ENCODE peak calls at places on chromosome 21, in ten cellular contexts. E is upper lobe of right lung, F is kidney, B is lower lobe of right lung, R is neural progenitor cell, Q is breast epithelium, X is fibroblast of lung, U is pancreas, J is tibial nerve, V is mammary epithelial cell. P is an unnamed sample. For H3K4me1, the result is how much of the 10 kb centered on the place peaks cover.

GRCh38 chr21:33828083-33828482 is 87.5 kb downstream of the ATP5PO start:
- DNase-seq in E (no peak), F (no peak), B (no peak), R (no peak), Q (no peak), X (no peak), U (no peak), J (no peak), V (no peak), P (no peak)

GRCh38 chr21:17802568-17802967 is 16.6 kb downstream of the C21orf91 start:
- DNase-seq in E (no peak), F (no peak), B (no peak), R (no peak), Q (no peak), X (peak), U (no peak), J (no peak), V (peak), P (no peak)

GRCh38 chr21:29350246-29350779 is 51.6 kb downstream of the BACH1 start:
- DNase-seq in E (no peak), F (no peak), B (no peak), R (no peak), Q (no peak), X (no peak), U (no peak), J (no peak), V (no peak), P (no peak)

GRCh38 chr21:28922368-28922767 is 70.3 kb downstream of the LTN1 start:
- DNase-seq in E (no peak), F (no peak), B (no peak), R (peak), Q (no peak), X (no peak), U (no peak), J (no peak), V (no peak), P (no peak)

GRCh38 chr21:32940079-32941014 is 85.4 kb upstream of the OLIG2 start:
- DNase-seq in E (no peak), F (no peak), B (no peak), R (peak), Q (no peak), X (peak), U (no peak), J (peak), V (peak), P (no peak)

GRCh38 chr21:37700641-37701202 is 215.5 kb downstream of the KCNJ6 start:
- DNase-seq in E (no peak), F (no peak), B (no peak), R (peak), Q (no peak), X (peak), U (peak), J (no peak), V (peak), P (no peak)

GRCh38 chr21:38312822-38313221 is 56.0 kb downstream of the KCNJ15 start:
- DNase-seq in E (no peak), F (no peak), B (no peak), R (no peak), Q (no peak), X (no peak), U (no peak), J (no peak), V (no peak), P (no peak)

GRCh38 chr21:39251326-39251725 is 62.1 kb downstream of the BRWD1 start:
- DNase-seq in E (no peak), F (no peak), B (no peak), R (no peak), Q (no peak), X (peak), U (no peak), J (no peak), V (no peak), P (no peak)

GRCh38 chr21:14863745-14864210 is 201.0 kb downstream of the NRIP1 start:
- DNase-seq in E (no peak), F (no peak), B (no peak), R (no peak), Q (no peak), X (peak), U (no peak), J (peak), V (no peak), P (no peak)

GRCh38 chr21:35138665-35139381 is 89.7 kb upstream of the RUNX1 start:
- DNase-seq in E (no peak), F (no peak), B (no peak), R (no peak), Q (peak), X (peak), U (no peak), J (no peak), V (peak), P (no peak)

GRCh38 chr21:43209575-43210453 is 41.0 kb downstream of the CRYAA start:
- DNase-seq in E (peak), F (peak), B (no peak), R (no peak), Q (peak), X (peak), U (no peak), J (peak), V (no peak), P (no peak)

GRCh38 chr21:18832950-18833349 is 429.4 kb upstream of the TMPRSS15 start:
- DNase-seq in E (no peak), F (no peak), B (no peak), R (no peak), Q (no peak), X (peak), U (no peak), J (no peak), V (peak), P (no peak)

GRCh38 chr21:24225432-24225831 is 1381.8 kb downstream of the MRPL39 start:
- DNase-seq in E (no peak), F (no peak), B (no peak), R (no peak), Q (no peak), X (peak), U (no peak), J (no peak), V (no peak), P (no peak)

GRCh38 chr21:14918542-14918941 is 146.3 kb downstream of the NRIP1 start:
- DNase-seq in E (no peak), F (no peak), B (no peak), R (no peak), Q (no peak), X (no peak), U (no peak), J (no peak), V (no peak), P (no peak)

GRCh38 chr21:34179204-34179935 is 106.0 kb downstream of the MRPS6 start:
- DNase-seq in E (no peak), F (no peak), B (no peak), R (no peak), Q (no peak), X (no peak), U (no peak), J (no peak), V (no peak), P (no peak)

GRCh38 chr21:32332463-32332951 is 33.9 kb downstream of the MRAP start:
- DNase-seq in E (no peak), F (no peak), B (no peak), R (no peak), Q (no peak), X (no peak), U (no peak), J (no peak), V (no peak), P (no peak)

GRCh38 chr21:17536381-17536780 is 23.5 kb downstream of the CXADR start:
- DNase-seq in E (no peak), F (no peak), B (no peak), R (no peak), Q (no peak), X (no peak), U (no peak), J (no peak), V (no peak), P (no peak)

GRCh38 chr21:34668803-34669148 is at the start of gene CLIC6:
- DNase-seq in E (peak), F (peak), B (peak), R (peak), Q (no peak), X (no peak), U (no peak), J (peak), V (no peak), P (no peak)

GRCh38 chr21:34736116-34736870 is 67.5 kb downstream of the CLIC6 start:
- DNase-seq in E (no peak), F (no peak), B (no peak), R (no peak), Q (no peak), X (no peak), U (no peak), J (no peak), V (no peak), P (no peak)

GRCh38 chr21:36792505-36792967 is 93.6 kb downstream of the SIM2 start:
- DNase-seq in E (no peak), F (no peak), B (no peak), R (no peak), Q (peak), X (no peak), U (no peak), J (no peak), V (peak), P (no peak)

GRCh38 chr21:35026617-35027557 is 22.2 kb downstream of the RUNX1 start:
- DNase-seq in E (peak), F (peak), B (peak), R (peak), Q (no peak), X (peak), U (no peak), J (peak), V (no peak), P (no peak)

GRCh38 chr21:18951291-18952038 is 547.9 kb upstream of the TMPRSS15 start:
- DNase-seq in E (no peak), F (no peak), B (no peak), R (peak), Q (no peak), X (no peak), U (no peak), J (no peak), V (no peak), P (no peak)

GRCh38 chr21:38123626-38124025 is 133.2 kb upstream of the KCNJ15 start:
- DNase-seq in E (no peak), F (no peak), B (no peak), R (no peak), Q (no peak), X (no peak), U (no peak), J (no peak), V (no peak), P (no peak)

GRCh38 chr21:32516729-32517649 is 68.3 kb downstream of the TCP10L start:
- DNase-seq in E (no peak), F (no peak), B (no peak), R (no peak), Q (no peak), X (peak), U (no peak), J (no peak), V (peak), P (no peak)

GRCh38 chr21:35257413-35257812 is 208.3 kb upstream of the RUNX1 start:
- DNase-seq in E (no peak), F (peak), B (peak), R (no peak), Q (peak), X (peak), U (peak), J (peak), V (peak), P (peak)

GRCh38 chr21:42063578-42064521 is 7.3 kb upstream of the UMODL1 start:
- DNase-seq in E (no peak), F (peak), B (peak), R (peak), Q (no peak), X (no peak), U (peak), J (no peak), V (peak), P (no peak)
- TF ChIP-seq CTCF in E (no peak), F (no peak), B (no peak), R (no peak), Q (no peak), X (no peak), U (no peak), J (no peak), V (peak), P (no peak)

GRCh38 chr21:46459356-46460112 is 843 bp downstream of the DIP2A start:
- DNase-seq in E (peak), F (peak), B (peak), R (peak), Q (peak), X (peak), U (peak), J (peak), V (peak), P (no peak)

GRCh38 chr21:46456750-46457149 is 1.9 kb upstream of the DIP2A start:
- DNase-seq in E (no peak), F (no peak), B (no peak), R (no peak), Q (no peak), X (no peak), U (no peak), J (no peak), V (peak), P (no peak)

GRCh38 chr21:46459024-46459355 is 299 bp downstream of the DIP2A start:
- DNase-seq in E (no peak), F (no peak), B (no peak), R (no peak), Q (no peak), X (no peak), U (peak), J (no peak), V (no peak), P (no peak)

GRCh38 chr21:46457801-46458314 is 833 bp upstream of the DIP2A start:
- DNase-seq in E (peak), F (no peak), B (peak), R (no peak), Q (no peak), X (peak), U (peak), J (peak), V (peak), P (no peak)

GRCh38 chr21:46458315-46459023 is at the start of gene DIP2A:
- DNase-seq in E (peak), F (peak), B (peak), R (peak), Q (peak), X (peak), U (peak), J (peak), V (peak), P (peak)
- H3K4me1 ChIP-seq in E (under half), F (under half), B (under half), R (under half), Q (under half), X (under half), U (under half), J (under half), V (under half), P (under half)

GRCh38 chr21:30463713-30464112 is 16.5 kb downstream of the KRTAP19-1 start:
- DNase-seq in E (no peak), F (no peak), B (no peak), R (peak), Q (no peak), X (no peak), U (no peak), J (no peak), V (peak), P (no peak)
- TF ChIP-seq CTCF in E (peak), F (peak), B (no peak), R (peak), Q (peak), X (no peak), U (no peak), J (no peak), V (peak), P (peak)

GRCh38 chr21:26130249-26130896 is 40.2 kb downstream of the APP start:
- DNase-seq in E (no peak), F (no peak), B (no peak), R (no peak), Q (no peak), X (peak), U (no peak), J (no peak), V (peak), P (no peak)

GRCh38 chr21:26126168-26126553 is 44.4 kb downstream of the APP start:
- DNase-seq in E (no peak), F (no peak), B (no peak), R (no peak), Q (no peak), X (no peak), U (no peak), J (no peak), V (no peak), P (no peak)

GRCh38 chr21:26125433-26126167 is 45.0 kb downstream of the APP start:
- DNase-seq in E (no peak), F (no peak), B (no peak), R (no peak), Q (no peak), X (no peak), U (no peak), J (no peak), V (no peak), P (no peak)

GRCh38 chr21:26127073-26127814 is 43.3 kb downstream of the APP start:
- DNase-seq in E (no peak), F (no peak), B (no peak), R (no peak), Q (no peak), X (no peak), U (no peak), J (no peak), V (no peak), P (no peak)

GRCh38 chr21:26127918-26128317 is 42.7 kb downstream of the APP start:
- DNase-seq in E (no peak), F (no peak), B (no peak), R (no peak), Q (no peak), X (peak), U (no peak), J (no peak), V (peak), P (no peak)
- H3K4me1 ChIP-seq in E (under half), F (under half), B (under half), R (under half), Q (under half), X (under half), U (under half), J (under half), V (under half), P (under half)

GRCh38 chr21:44483288-44484237 is 28.3 kb downstream of the LRRC3 start:
- DNase-seq in E (no peak), F (no peak), B (no peak), R (no peak), Q (no peak), X (no peak), U (no peak), J (no peak), V (no peak), P (no peak)

GRCh38 chr21:44486302-44486701 is 31.0 kb downstream of the LRRC3 start:
- DNase-seq in E (no peak), F (no peak), B (no peak), R (no peak), Q (no peak), X (no peak), U (no peak), J (no peak), V (no peak), P (no peak)

GRCh38 chr21:44485796-44486195 is 30.5 kb downstream of the LRRC3 start:
- DNase-seq in E (no peak), F (no peak), B (no peak), R (no peak), Q (no peak), X (no peak), U (no peak), J (no peak), V (no peak), P (no peak)

GRCh38 chr21:44484498-44485253 is 29.4 kb downstream of the LRRC3 start:
- DNase-seq in E (no peak), F (no peak), B (no peak), R (no peak), Q (no peak), X (no peak), U (no peak), J (no peak), V (no peak), P (no peak)

GRCh38 chr21:44485254-44485793 is 30.0 kb downstream of the LRRC3 start:
- DNase-seq in E (no peak), F (no peak), B (no peak), R (peak), Q (no peak), X (peak), U (no peak), J (peak), V (no peak), P (no peak)
- TF ChIP-seq CTCF in E (no peak), F (no peak), B (no peak), R (peak), Q (no peak), X (peak), U (no peak), J (no peak), V (no peak), P (no peak)

GRCh38 chr21:16159213-16159970 is 429.6 kb downstream of the USP25 start:
- DNase-seq in E (no peak), F (no peak), B (no peak), R (no peak), Q (no peak), X (peak), U (no peak), J (no peak), V (no peak), P (no peak)

GRCh38 chr21:16159971-16160350 is 430.2 kb downstream of the USP25 start:
- DNase-seq in E (no peak), F (no peak), B (no peak), R (no peak), Q (no peak), X (no peak), U (no peak), J (no peak), V (no peak), P (no peak)

GRCh38 chr21:16156841-16157240 is 427.1 kb downstream of the USP25 start:
- DNase-seq in E (no peak), F (no peak), B (no peak), R (no peak), Q (no peak), X (no peak), U (no peak), J (no peak), V (no peak), P (no peak)

DNA sequence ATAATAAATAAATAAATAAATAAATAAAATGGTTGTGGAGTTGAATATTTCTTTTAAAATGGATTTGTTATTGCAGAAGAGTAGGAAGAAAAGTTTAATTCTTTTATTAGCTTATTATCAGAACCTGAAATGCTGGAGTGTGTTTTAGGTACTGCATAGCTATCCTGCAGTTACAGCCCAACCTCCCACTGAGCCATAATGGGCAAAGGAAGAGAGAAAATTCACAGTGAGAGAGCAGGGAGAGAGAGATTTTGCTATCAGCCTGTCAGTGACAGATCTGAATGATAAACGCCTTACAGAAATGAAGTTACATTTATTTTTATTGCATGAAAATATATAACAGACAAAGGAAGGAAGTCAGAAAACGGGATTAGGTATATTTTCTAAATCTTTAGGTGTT is 425.2 kb downstream of the USP25 start:
- DNase-seq in E (no peak), F (no peak), B (no peak), R (peak), Q (no peak), X (no peak), U (no peak), J (no peak), V (no peak), P (no peak)
- H3K4me1 ChIP-seq in E (under half), F (under half), B (under half), R (under half), Q (under half), X (under half), U (under half), J (under half), V (under half), P (under half)

P was measured in thoracic aorta.